ENCODE peak calls at places on chromosomes 11 and 22, in four cellular contexts. P is A549, I is WTC11, L is K562. C is an unnamed sample.

GRCh38 chr22:35544189-35544588 is 3.6 kb downstream of the RASD2 start:
- DNase-seq in I (no peak), P (no peak), L (no peak), C (no peak)

GRCh38 chr11:26976389-26976788 is 17.5 kb upstream of the FIBIN start:
- DNase-seq in P (no peak), I (no peak), L (no peak), C (no peak)

GRCh38 chr11:66421492-66422205 is 814 bp downstream of the NPAS4 start:
- DNase-seq in P (peak; percentile 84), L (peak; percentile 86), I (peak; percentile 95), C (peak; percentile 78)

GRCh38 chr11:61890536-61891330 is 612 bp downstream of the FADS3 start:
- DNase-seq in I (no peak), L (peak; percentile 67), P (peak; percentile 50), C (peak; percentile 56)

GRCh38 chr22:39308614-39309363 is 10.6 kb downstream of the RPL3 start:
- DNase-seq in I (no peak), L (no peak), P (peak; percentile 78), C (no peak)

GRCh38 chr11:30706276-30706675 is 120.1 kb upstream of the MPPED2 start:
- DNase-seq in I (no peak), P (no peak), L (no peak), C (no peak)

GRCh38 chr11:99316761-99317475 is 296.2 kb downstream of the CNTN5 start:
- DNase-seq in L (no peak), P (no peak), I (no peak), C (no peak)

GRCh38 chr11:76140912-76141574 is 65.3 kb downstream of the WNT11 start:
- DNase-seq in I (no peak), L (no peak), P (no peak), C (no peak)

GRCh38 chr11:16815047-16815767 is 76.8 kb downstream of the C11orf58 start:
- DNase-seq in P (no peak), L (no peak), I (no peak), C (no peak)

GRCh38 chr22:23397008-23397617 is 183.0 kb downstream of the IGLL1 start:
- DNase-seq in P (no peak), L (no peak), I (peak; percentile 6), C (no peak)

GRCh38 chr11:127000991-127001390 is 421 bp upstream of the KIRREL3 start:
- DNase-seq in L (no peak), I (no peak), P (no peak), C (no peak)

GRCh38 chr11:128342511-128343133 is 244.7 kb downstream of the ETS1 start:
- DNase-seq in I (no peak), L (no peak), P (peak; percentile 27), C (peak; percentile 60)

GRCh38 chr11:72308226-72309073 is 64.5 kb upstream of the PHOX2A start:
- DNase-seq in I (no peak), L (peak; percentile 49), P (no peak), C (no peak)

GRCh38 chr11:86202013-86202336 is 42.6 kb upstream of the EED start:
- DNase-seq in P (no peak), I (no peak), L (no peak), C (no peak)

GRCh38 chr11:210122-210802 is 2.8 kb downstream of the RIC8A start:
- DNase-seq in P (peak; percentile 50), L (no peak), I (no peak), C (no peak)

GRCh38 chr11:32466279-32466915 is 31.1 kb upstream of the WT1 start:
- DNase-seq in P (no peak), I (no peak), L (peak; percentile 51), C (no peak)

GRCh38 chr22:19669570-19669969 is 44.7 kb upstream of the SEPTIN5 start:
- DNase-seq in I (no peak), P (no peak), L (peak; percentile 40), C (no peak)

GRCh38 chr22:49901457-49901856 is 16.8 kb downstream of the ALG12 start:
- DNase-seq in L (no peak), I (no peak), P (no peak), C (no peak)

GRCh38 chr11:18013790-18014507 is 1.1 kb upstream of the SERGEF start:
- DNase-seq in P (peak; percentile 10), I (peak; percentile 12), L (no peak), C (no peak)

GRCh38 chr22:32618461-32619140 is 144.0 kb downstream of the FBXO7 start:
- DNase-seq in P (no peak), I (no peak), L (no peak), C (no peak)

GRCh38 chr22:24176630-24177029 is 4.7 kb upstream of the SUSD2 start:
- DNase-seq in I (no peak), L (no peak), P (no peak), C (no peak)

GRCh38 chr11:57386178-57386945 is 4.1 kb downstream of the PRG2 start:
- DNase-seq in P (no peak), I (no peak), L (no peak), C (no peak)

GRCh38 chr22:20001082-20001638 is 15.5 kb downstream of the ARVCF start:
- DNase-seq in I (no peak), P (no peak), L (no peak), C (no peak)

GRCh38 chr11:35389897-35390462 is 29.4 kb downstream of the SLC1A2 start:
- DNase-seq in L (no peak), I (no peak), P (no peak), C (no peak)

GRCh38 chr22:21641417-21641794 is 696 bp upstream of the SDF2L1 start:
- DNase-seq in I (no peak), P (peak; percentile 61), L (peak; percentile 95), C (peak; percentile 59)

GRCh38 chr11:1682225-1682901 is 14.6 kb upstream of the KRTAP5-6 start:
- DNase-seq in P (no peak), I (no peak), L (no peak), C (peak; percentile 59)

GRCh38 chr11:122167100-122167499 is 51.1 kb upstream of the BLID start:
- DNase-seq in I (no peak), P (no peak), L (no peak), C (no peak)
- TF ChIP-seq JUN in I (no peak), P (no peak), L (no peak), C (no peak)

GRCh38 chr11:116833491-116833815 is 3.7 kb downstream of the APOC3 start:
- DNase-seq in I (no peak), P (no peak), L (no peak), C (no peak)

GRCh38 chr11:116836648-116837023 is 786 bp downstream of the APOA1 start:
- DNase-seq in L (no peak), I (no peak), P (no peak), C (no peak)

GRCh38 chr11:116833816-116834534 is 3.4 kb downstream of the APOA1 start:
- DNase-seq in I (no peak), L (no peak), P (no peak), C (peak; percentile 53)

GRCh38 chr11:116835791-116836647 is 1.4 kb downstream of the APOA1 start:
- DNase-seq in L (peak; percentile 84), I (peak; percentile 88), P (peak; percentile 89), C (peak; percentile 61)

GRCh38 chr11:116835042-116835772 is 2.2 kb downstream of the APOA1 start:
- DNase-seq in L (no peak), P (no peak), I (no peak), C (no peak)
- TF ChIP-seq JUN in L (no peak), P (no peak), I (no peak), C (no peak)

DNA sequence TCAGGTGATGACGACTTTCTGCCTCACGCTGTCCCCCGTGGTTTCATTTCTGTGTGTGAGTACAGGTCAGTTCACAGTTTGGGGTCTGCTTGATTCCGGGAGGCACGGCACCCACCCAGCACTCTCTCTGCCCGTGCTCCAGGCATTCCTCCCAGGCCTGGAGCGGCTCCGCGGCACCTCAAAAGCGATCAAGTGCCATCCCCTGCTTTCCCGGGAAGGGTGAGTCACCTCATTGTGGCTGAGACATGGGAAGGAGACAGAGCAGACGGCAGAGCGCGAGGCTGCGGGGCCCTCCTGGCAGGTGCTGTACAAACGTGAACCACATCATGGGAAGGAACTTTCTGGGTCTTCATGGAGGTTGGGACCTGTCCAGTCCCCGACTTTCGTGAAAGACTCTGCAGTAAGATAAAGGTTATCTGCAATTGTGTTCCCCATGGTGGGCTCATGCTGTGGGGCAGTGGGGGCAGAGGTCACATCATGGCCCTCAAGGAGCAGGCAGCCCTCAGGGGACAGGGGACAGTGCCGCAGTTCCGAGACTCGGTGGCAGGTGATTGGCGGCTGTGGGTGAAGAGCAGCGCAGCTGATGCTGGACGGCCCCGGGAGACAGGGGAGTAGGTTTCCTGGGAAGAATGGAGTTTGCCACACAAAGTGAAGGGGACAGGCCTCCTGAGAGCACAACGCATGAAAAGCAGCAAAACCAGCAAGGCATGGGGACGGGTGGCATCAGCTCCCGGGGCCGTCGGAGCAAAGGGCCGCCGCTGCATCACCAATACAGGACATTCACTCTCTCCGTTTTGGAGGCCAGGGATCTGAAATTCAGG is 65.3 kb downstream of the CELSR1 start:
- DNase-seq in L (no peak), P (peak; percentile 32), I (no peak), C (no peak)
- TF ChIP-seq JUN in L (no peak), P (no peak), I (no peak), C (no peak)

GRCh38 chr11:120017582-120017981 is 120.3 kb downstream of the TRIM29 start:
- DNase-seq in I (no peak), L (no peak), P (no peak), C (no peak)

GRCh38 chr11:120012245-120012644 is 125.7 kb downstream of the TRIM29 start:
- DNase-seq in L (no peak), I (no peak), P (no peak), C (no peak)

GRCh38 chr11:120009938-120010337 is 128.0 kb downstream of the TRIM29 start:
- DNase-seq in P (no peak), I (no peak), L (no peak), C (no peak)

GRCh38 chr11:120011836-120012235 is 126.1 kb downstream of the TRIM29 start:
- DNase-seq in L (no peak), I (no peak), P (no peak), C (no peak)

DNA sequence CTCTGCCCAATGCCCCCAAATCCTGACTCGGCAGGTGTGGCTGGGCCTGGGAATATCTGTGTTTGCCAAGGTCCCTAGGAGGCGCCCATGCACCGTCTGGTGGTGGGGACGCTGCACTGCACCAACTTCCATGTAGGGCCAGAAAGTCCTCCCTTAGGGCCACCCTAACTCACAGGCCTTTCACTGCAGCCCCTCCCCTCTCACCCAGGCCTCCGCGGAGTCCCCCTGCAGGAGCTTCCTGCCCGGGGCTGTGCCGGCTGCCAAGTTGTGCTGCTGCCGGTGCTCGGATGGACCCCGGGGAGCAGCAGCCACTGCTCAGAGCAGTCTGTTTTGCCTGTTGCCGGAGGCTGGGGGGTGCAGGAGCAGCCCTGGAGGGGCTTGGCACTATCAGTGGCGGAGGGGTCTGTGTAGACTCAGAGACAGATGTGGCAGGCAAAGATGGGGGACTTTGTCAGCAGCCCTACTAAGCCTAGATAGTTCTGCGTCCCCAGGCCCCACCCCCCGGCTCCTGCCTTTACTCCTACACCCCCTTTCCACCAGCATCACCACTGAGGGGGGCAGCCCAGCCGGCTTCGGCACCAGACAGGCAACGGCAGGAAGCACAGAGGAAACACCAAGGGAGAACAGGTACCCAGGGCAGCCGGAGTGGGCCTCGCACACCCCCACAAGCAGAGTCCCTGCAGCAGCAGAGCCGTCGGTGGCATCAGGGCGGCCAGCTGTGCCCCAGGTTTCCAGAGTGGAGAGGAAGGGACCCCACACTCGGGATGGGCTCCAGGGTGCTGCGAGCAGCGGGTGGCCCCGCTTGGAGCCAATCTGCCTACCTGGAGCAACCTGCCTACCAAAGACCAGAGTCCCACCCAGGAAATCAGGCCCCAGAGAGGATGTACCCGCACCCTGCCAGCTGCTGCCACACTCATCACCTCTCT is 124.3 kb downstream of the TRIM29 start:
- DNase-seq in L (peak; percentile 71), I (peak; percentile 87), P (peak; percentile 35), C (peak; percentile 32)
- TF ChIP-seq JUN in L (no peak), I (no peak), P (no peak), C (no peak)

GRCh38 chr22:40449676-40450035 is 79.3 kb downstream of the SGSM3 start:
- DNase-seq in L (no peak), P (no peak), I (no peak), C (no peak)
- TF ChIP-seq JUN in L (no peak), P (no peak), I (no peak), C (no peak)

C was measured in HepG2.